ENCODE peak calls at places on chromosomes 1 and 21, in five cellular contexts. F, W, S, D and X are unnamed samples.

GRCh38 chr1:247409869-247410544 is 6.0 kb upstream of the NLRP3 start:
- DNase-seq in F (no peak), W (no peak), S (no peak), D (no peak), X (no peak)

GRCh38 chr1:209895709-209896108 is 42.3 kb upstream of the SYT14 start:
- DNase-seq in F (no peak), W (peak), S (no peak), D (peak), X (no peak)

GRCh38 chr1:25513666-25514065 is 29.7 kb upstream of the LDLRAP1 start:
- DNase-seq in F (no peak), W (no peak), S (no peak), D (no peak), X (no peak)

GRCh38 chr1:167375949-167376348 is 142.4 kb downstream of the CD247 start:
- DNase-seq in F (no peak), W (no peak), S (no peak), D (no peak), X (no peak)

GRCh38 chr1:24199291-24199900 is 12.3 kb upstream of the IFNLR1 start:
- DNase-seq in F (peak), W (peak), S (peak), D (peak), X (peak)

GRCh38 chr1:7948950-7949349 is 8.3 kb upstream of the TNFRSF9 start:
- DNase-seq in F (no peak), W (peak), S (no peak), D (peak), X (no peak)

GRCh38 chr1:41780916-41781315 is 137.8 kb downstream of the HIVEP3 start:
- DNase-seq in F (no peak), W (no peak), S (no peak), D (no peak), X (no peak)

GRCh38 chr1:30623431-30623830 is 100.0 kb downstream of the MATN1 start:
- DNase-seq in F (no peak), W (no peak), S (no peak), D (no peak), X (no peak)

GRCh38 chr1:225597926-225598575 is 54.9 kb downstream of the ENAH start:
- DNase-seq in F (no peak), W (no peak), S (no peak), D (peak), X (no peak)

GRCh38 chr1:71049951-71050598 is 2.5 kb upstream of the PTGER3 start:
- DNase-seq in F (no peak), W (peak), S (no peak), D (peak), X (no peak)

GRCh38 chr1:192225713-192226112 is 67.5 kb downstream of the RGS18 start:
- DNase-seq in F (no peak), W (no peak), S (no peak), D (peak), X (no peak)

GRCh38 chr1:3510136-3510955 is 55.9 kb downstream of the ARHGEF16 start:
- DNase-seq in F (no peak), W (no peak), S (no peak), D (no peak), X (peak)

GRCh38 chr1:79945391-79945790 is 938.9 kb upstream of the ADGRL4 start:
- DNase-seq in F (no peak), W (no peak), S (no peak), D (no peak), X (no peak)

GRCh38 chr1:203149188-203149840 is 21.8 kb downstream of the ADORA1 start:
- DNase-seq in F (no peak), W (peak), S (no peak), D (no peak), X (no peak)

GRCh38 chr1:209854196-209854595 is 26.4 kb downstream of the UTP25 start:
- DNase-seq in F (no peak), W (no peak), S (no peak), D (no peak), X (no peak)

GRCh38 chr1:82330330-82330729 is 529.6 kb downstream of the ADGRL2 start:
- DNase-seq in F (no peak), W (peak), S (no peak), D (no peak), X (no peak)

GRCh38 chr1:17531682-17532487 is 7.6 kb upstream of the ARHGEF10L start:
- DNase-seq in F (peak), W (no peak), S (peak), D (peak), X (peak)

GRCh38 chr1:94707321-94708298 is 112.5 kb upstream of the SLC44A3 start:
- DNase-seq in F (peak), W (peak), S (no peak), D (peak), X (no peak)

GRCh38 chr1:209490013-209490412 is 93.5 kb upstream of the CAMK1G start:
- DNase-seq in F (no peak), W (peak), S (no peak), D (peak), X (no peak)

GRCh38 chr1:170682159-170682558 is 18.2 kb downstream of the PRRX1 start:
- DNase-seq in F (no peak), W (no peak), S (no peak), D (no peak), X (no peak)

GRCh38 chr1:33152685-33153432 is 29.0 kb downstream of the TRIM62 start:
- DNase-seq in F (peak), W (peak), S (peak), D (peak), X (peak)
- H3K27ac ChIP-seq in F (peak), W (peak), S (peak), D (no peak), X (peak)

DNA sequence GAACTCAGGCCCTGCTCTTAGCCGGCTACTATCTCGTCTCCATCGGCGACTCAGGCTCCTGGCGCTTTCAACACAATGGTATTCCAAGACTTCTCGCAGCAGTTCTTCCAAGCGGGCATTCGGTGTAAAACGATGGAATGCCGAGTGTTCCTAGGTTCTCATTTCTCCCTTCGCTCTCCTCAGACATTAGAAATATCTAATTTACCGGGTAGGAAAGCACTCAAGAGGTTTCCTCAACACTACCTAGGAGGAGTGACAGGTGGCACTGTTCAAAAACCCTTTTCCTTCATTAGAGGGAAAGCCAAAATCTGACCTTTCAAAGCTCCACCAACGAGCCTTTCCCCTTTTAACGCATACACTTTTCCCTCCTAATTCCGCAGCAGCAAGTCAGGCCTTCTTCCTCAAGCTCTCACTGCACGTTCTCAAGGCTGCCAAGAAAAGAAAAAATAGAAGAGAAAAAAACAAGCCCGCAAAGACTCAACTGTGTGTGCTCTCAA is 601 bp downstream of the UBE2G2 start:
- DNase-seq in F (no peak), W (peak), S (no peak), D (peak), X (no peak)
- H3K27ac ChIP-seq in F (peak), W (no peak), S (no peak), D (peak), X (no peak)

DNA sequence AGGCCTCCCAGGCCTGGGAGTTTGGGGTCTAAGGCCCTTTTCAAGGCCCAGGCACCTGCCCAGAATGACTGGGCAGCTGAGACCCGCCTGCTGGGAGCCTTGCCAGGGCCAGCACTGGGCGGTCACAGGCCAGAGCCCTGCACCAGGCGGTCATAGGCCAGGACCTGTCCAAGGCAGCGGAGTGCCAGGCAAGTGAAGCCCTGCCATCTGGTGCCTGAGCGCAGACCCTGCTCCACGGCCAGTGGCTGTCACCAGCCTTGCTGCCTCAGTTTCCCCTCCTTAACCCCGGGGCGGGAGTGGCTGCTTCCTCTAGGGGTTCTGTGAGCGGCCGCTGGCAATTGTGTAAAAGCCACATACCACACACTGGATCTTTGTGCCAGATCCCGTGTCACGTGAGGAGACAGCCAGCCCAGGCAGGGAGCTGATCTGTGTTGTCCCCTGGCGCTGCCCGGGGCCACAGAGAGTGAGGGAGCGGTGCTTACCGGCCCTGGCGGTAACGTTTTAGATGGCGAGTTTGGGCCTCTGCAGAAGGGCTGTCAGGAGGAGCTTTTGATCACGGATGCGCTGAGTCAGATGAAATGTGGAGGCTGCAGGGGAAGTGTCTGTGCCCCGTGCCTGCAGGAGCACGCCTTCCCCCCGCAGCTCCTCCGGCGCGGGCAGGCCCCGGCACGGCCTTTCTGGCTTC is 4.6 kb downstream of the COL18A1 start:
- DNase-seq in F (no peak), W (no peak), S (peak), D (no peak), X (no peak)
- H3K27ac ChIP-seq in F (peak), W (no peak), S (peak), D (peak), X (no peak)

GRCh38 chr1:50419907-50420248 is 3.4 kb downstream of the DMRTA2 start:
- DNase-seq in F (no peak), W (peak), S (no peak), D (no peak), X (no peak)

GRCh38 chr1:50419192-50419906 is 3.9 kb downstream of the DMRTA2 start:
- DNase-seq in F (no peak), W (peak), S (no peak), D (no peak), X (no peak)

GRCh38 chr1:50417946-50418599 is 5.2 kb downstream of the DMRTA2 start:
- DNase-seq in F (no peak), W (peak), S (no peak), D (no peak), X (no peak)

GRCh38 chr1:50417487-50417886 is 5.8 kb downstream of the DMRTA2 start:
- DNase-seq in F (no peak), W (peak), S (no peak), D (no peak), X (no peak)

GRCh38 chr1:50418600-50419109 is 4.6 kb downstream of the DMRTA2 start:
- DNase-seq in F (no peak), W (peak), S (no peak), D (peak), X (no peak)
- H3K27ac ChIP-seq in F (no peak), W (no peak), S (no peak), D (no peak), X (no peak)

DNA sequence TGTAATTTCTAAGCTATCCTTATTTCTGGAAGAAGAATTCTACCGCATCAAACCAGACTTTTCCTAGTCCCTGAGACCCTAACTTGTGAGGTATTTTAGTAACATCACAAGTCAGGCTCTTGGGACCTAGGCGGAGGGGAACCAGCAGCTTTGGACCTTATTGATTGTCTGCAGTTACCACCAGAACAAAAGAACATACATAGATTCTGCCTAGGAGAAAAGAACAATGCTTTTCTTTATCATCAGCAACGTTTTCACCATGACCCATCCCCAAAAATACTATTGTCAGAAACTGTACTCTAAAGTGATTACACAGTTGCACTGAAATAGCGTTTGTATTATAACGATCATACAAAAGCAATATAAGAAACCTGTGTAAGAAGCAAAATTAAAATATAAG is 860.4 kb downstream of the USP25 start:
- DNase-seq in F (no peak), W (no peak), S (no peak), D (no peak), X (no peak)
- H3K27ac ChIP-seq in F (peak), W (no peak), S (no peak), D (no peak), X (peak)

DNA sequence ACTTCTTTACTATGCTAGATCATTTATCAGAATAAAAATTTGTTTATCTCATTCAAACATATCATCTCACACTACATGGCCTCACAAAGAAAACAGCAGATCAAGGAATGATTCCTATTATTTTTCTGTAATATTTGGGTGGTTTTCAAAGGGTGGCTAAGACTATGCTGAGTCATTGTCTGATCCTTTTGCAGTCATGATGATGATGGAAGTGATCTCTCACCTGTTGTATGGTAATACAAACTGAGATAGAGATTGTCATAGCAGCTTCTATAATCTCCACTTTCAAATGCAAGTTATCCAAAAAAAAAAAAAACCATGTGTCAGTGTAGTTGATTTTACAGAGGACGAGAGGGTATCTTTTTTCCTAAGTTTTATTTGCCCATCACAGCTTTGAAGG is 37.2 kb upstream of the GBP5 start:
- DNase-seq in F (no peak), W (peak), S (no peak), D (no peak), X (no peak)
- H3K27ac ChIP-seq in F (peak), W (no peak), S (no peak), D (no peak), X (no peak)

GRCh38 chr1:13945856-13946255 is 245.9 kb downstream of the PRDM2 start:
- DNase-seq in F (no peak), W (no peak), S (no peak), D (no peak), X (no peak)
- H3K27ac ChIP-seq in F (no peak), W (no peak), S (no peak), D (no peak), X (no peak)

GRCh38 chr1:230743874-230744273 is 3.3 kb upstream of the CAPN9 start:
- DNase-seq in F (no peak), W (no peak), S (no peak), D (no peak), X (no peak)

GRCh38 chr1:230744382-230744781 is 2.8 kb upstream of the CAPN9 start:
- DNase-seq in F (no peak), W (peak), S (no peak), D (peak), X (no peak)

GRCh38 chr1:230747139-230747730 is at the start of gene CAPN9:
- DNase-seq in F (no peak), W (no peak), S (no peak), D (no peak), X (no peak)

GRCh38 chr1:230746617-230747016 is 571 bp upstream of the CAPN9 start:
- DNase-seq in F (no peak), W (no peak), S (no peak), D (no peak), X (no peak)

GRCh38 chr1:230745071-230745470 is 2.1 kb upstream of the CAPN9 start:
- DNase-seq in F (no peak), W (no peak), S (no peak), D (no peak), X (no peak)
- H3K27ac ChIP-seq in F (no peak), W (no peak), S (no peak), D (no peak), X (no peak)

DNA sequence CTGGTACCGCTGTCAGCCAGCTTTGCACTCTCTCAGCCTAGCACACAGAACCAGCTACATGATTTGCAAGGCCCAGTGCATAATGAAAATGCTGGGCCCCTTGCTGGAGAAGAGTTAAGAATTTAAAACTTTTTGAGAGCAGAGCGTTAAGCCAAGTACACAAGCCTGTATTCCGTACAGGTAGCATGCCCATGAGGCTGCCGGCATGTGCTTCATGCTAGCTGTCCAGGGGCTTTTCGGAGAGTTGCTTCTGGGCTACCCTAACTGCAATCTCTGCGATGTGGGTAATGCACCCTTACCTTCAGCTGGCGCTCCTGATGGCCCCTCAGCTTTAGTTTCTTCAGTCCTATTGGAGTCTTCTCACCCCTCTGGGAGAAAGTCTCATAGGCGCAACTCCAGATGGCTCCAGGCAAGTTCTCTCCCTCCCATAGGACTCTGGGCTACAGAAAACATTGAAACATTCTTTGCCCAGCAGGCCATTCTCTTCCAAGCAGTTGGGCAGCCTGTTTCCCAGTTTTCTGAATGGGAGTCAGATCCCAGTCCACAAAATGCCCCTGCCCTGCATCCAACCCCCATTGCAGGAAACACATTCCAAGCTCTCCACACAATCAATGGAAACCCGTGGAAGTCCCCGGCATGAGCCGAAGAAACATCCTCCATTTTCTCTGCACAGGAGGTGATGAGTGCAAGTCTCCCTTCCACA is 5.7 kb upstream of the AKT3 start:
- DNase-seq in F (no peak), W (peak), S (no peak), D (no peak), X (no peak)
- H3K27ac ChIP-seq in F (no peak), W (peak), S (no peak), D (no peak), X (no peak)